ENCODE peak calls at places on chromosomes 13 and 19, in eight cellular contexts. M is neuronal stem cell; A is astrocyte of the spinal cord; C is heart right ventricle; D is naive thymus-derived CD4-positive, alpha-beta T cell; E is BE2C; R is aorta; O is AG09309. G is an unnamed sample.

GRCh38 chr19:12670159-12670928 is 3.7 kb downstream of the WDR83 start:
- DNase-seq in R (no peak), C (no peak), D (no peak), E (no peak), O (no peak), M (no peak), A (no peak), G (no peak)

GRCh38 chr13:68347220-68347619 is 1117.1 kb upstream of the PCDH9 start:
- DNase-seq in A (no peak), C (no peak), R (no peak), O (no peak), E (no peak), D (no peak), M (no peak), G (no peak)

GRCh38 chr19:5953680-5954213 is 24.2 kb downstream of the RANBP3 start:
- DNase-seq in O (peak; percentile 25), D (peak; percentile 32), A (peak; percentile 43), E (no peak), R (no peak), C (no peak), M (no peak), G (no peak)

GRCh38 chr19:10389863-10390262 is 9.5 kb upstream of the TYK2 start:
- DNase-seq in D (no peak), A (no peak), C (no peak), R (no peak), E (peak; percentile 53), M (no peak), O (no peak), G (peak; percentile 44)

GRCh38 chr19:33386361-33386858 is 12.9 kb downstream of the CEBPG start:
- DNase-seq in O (no peak), E (no peak), D (no peak), M (no peak), A (no peak), R (peak; percentile 57), C (no peak), G (no peak)

GRCh38 chr13:113029487-113030258 is 60.7 kb downstream of the MCF2L start:
- DNase-seq in M (peak; percentile 59), A (no peak), E (peak; percentile 78), R (no peak), C (peak; percentile 54), O (no peak), D (peak; percentile 4), G (peak; percentile 8)

GRCh38 chr13:30779608-30780007 is 44.3 kb downstream of the ALOX5AP start:
- DNase-seq in A (no peak), C (no peak), M (no peak), D (no peak), R (no peak), O (no peak), E (no peak), G (no peak)

GRCh38 chr13:33445476-33445875 is 159.9 kb upstream of the STARD13 start:
- DNase-seq in A (no peak), M (no peak), D (no peak), O (no peak), E (no peak), R (no peak), C (no peak), G (no peak)

GRCh38 chr19:8629184-8629583 is 1.2 kb upstream of the NFILZ start:
- DNase-seq in O (no peak), E (no peak), A (no peak), R (no peak), D (no peak), C (no peak), M (no peak), G (no peak)

GRCh38 chr19:20565321-20566018 is at the start of gene ZNF737:
- DNase-seq in M (peak; percentile 94), E (peak; percentile 97), O (peak; percentile 83), R (peak; percentile 97), C (peak; percentile 98), A (peak; percentile 96), D (peak; percentile 87), G (peak; percentile 95)

GRCh38 chr19:18651300-18651699 is 14.5 kb downstream of the KLHL26 start:
- DNase-seq in M (no peak), A (no peak), C (no peak), D (no peak), R (no peak), O (no peak), E (no peak), G (no peak)

GRCh38 chr19:12521996-12522395 is 29.3 kb downstream of the ZNF564 start:
- DNase-seq in O (no peak), C (no peak), D (no peak), M (no peak), E (peak; percentile 34), A (no peak), R (no peak), G (peak; percentile 26)

GRCh38 chr13:27979001-27979643 is 9.4 kb downstream of the URAD start:
- DNase-seq in O (no peak), R (no peak), M (no peak), C (no peak), E (no peak), A (no peak), D (no peak), G (no peak)

GRCh38 chr13:19737844-19738557 is 44.7 kb downstream of the PSPC1 start:
- DNase-seq in C (no peak), O (no peak), E (no peak), A (no peak), D (no peak), R (no peak), M (no peak), G (no peak)

GRCh38 chr19:5590865-5591154 is 23.1 kb upstream of the TINCR start:
- DNase-seq in M (no peak), O (no peak), E (no peak), R (no peak), C (no peak), D (no peak), A (no peak), G (no peak)

GRCh38 chr13:68056816-68057710 is 826.9 kb upstream of the PCDH9 start:
- DNase-seq in A (peak; percentile 88), M (no peak), O (no peak), R (no peak), C (no peak), E (no peak), D (no peak), G (no peak)

GRCh38 chr19:1913781-1914577 is 8.8 kb downstream of the ADAT3 start:
- DNase-seq in D (no peak), C (no peak), M (no peak), A (no peak), R (no peak), E (no peak), O (no peak), G (no peak)

DNA sequence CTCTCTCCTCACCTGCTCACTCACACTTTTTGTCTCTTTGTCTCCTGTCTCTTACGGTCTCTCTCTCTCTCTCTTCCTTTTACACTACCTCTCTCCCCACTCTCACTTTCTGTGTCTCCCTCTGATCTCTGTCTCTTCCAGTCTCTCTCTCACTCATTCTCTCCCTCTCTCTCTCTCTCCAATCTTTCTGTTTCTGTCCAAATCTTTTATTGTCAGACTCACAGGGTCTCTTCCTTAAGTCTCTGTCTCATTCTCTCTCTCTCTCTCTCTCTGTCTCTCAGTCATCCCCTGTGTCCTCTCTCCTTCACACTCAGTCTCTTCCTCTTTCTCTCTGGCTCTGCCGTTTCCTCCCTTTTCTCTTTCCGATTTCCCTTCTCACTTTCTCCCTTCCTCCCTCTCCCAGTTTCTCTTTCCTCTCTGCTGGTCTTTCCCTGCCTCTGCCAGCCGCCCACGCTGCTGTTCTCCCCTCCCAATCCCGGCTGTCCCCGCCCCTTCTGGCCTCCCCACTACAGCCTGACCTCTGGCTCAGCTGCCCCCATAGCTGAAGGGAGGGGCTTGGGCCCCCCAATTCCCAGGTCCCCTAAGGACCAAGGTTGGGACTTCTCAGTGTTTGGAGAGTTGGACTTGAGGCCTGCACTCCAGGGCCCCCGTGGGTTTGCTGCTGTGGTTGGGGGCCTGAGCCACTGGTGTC is at the start of gene PLEKHA4:
- DNase-seq in A (peak; percentile 38), D (no peak), C (peak; percentile 81), M (no peak), O (no peak), E (peak; percentile 53), R (peak; percentile 95), G (no peak)
- H3K4me3 ChIP-seq in A (peak within 1 kb of the TSS; percentile 37), D (no peak within 1 kb of the TSS), C (peak within 1 kb of the TSS; percentile 47), M (no peak within 1 kb of the TSS), O (peak within 1 kb of the TSS; percentile 52), E (peak within 1 kb of the TSS; percentile 44), R (no peak within 1 kb of the TSS), G (peak within 1 kb of the TSS; percentile 31)

GRCh38 chr19:30691767-30692516 is 319.8 kb downstream of the ZNF536 start:
- DNase-seq in R (no peak), D (no peak), C (no peak), A (no peak), O (no peak), M (no peak), E (no peak), G (no peak)
- H3K4me3 ChIP-seq in R (no peak overlapping the region), D (no peak overlapping the region), C (peak overlapping the region; percentile 27), A (no peak overlapping the region), O (no peak overlapping the region), M (no peak overlapping the region), E (peak overlapping the region; percentile 48), G (no peak overlapping the region)

GRCh38 chr19:55820037-55820436 is 11.8 kb downstream of the NLRP11 start:
- DNase-seq in E (no peak), R (no peak), A (no peak), C (no peak), D (no peak), M (no peak), O (no peak), G (peak; percentile 19)
- H3K4me3 ChIP-seq in E (no peak overlapping the region), R (no peak overlapping the region), A (no peak overlapping the region), C (no peak overlapping the region), D (no peak overlapping the region), M (no peak overlapping the region), O (no peak overlapping the region), G (no peak overlapping the region)

DNA sequence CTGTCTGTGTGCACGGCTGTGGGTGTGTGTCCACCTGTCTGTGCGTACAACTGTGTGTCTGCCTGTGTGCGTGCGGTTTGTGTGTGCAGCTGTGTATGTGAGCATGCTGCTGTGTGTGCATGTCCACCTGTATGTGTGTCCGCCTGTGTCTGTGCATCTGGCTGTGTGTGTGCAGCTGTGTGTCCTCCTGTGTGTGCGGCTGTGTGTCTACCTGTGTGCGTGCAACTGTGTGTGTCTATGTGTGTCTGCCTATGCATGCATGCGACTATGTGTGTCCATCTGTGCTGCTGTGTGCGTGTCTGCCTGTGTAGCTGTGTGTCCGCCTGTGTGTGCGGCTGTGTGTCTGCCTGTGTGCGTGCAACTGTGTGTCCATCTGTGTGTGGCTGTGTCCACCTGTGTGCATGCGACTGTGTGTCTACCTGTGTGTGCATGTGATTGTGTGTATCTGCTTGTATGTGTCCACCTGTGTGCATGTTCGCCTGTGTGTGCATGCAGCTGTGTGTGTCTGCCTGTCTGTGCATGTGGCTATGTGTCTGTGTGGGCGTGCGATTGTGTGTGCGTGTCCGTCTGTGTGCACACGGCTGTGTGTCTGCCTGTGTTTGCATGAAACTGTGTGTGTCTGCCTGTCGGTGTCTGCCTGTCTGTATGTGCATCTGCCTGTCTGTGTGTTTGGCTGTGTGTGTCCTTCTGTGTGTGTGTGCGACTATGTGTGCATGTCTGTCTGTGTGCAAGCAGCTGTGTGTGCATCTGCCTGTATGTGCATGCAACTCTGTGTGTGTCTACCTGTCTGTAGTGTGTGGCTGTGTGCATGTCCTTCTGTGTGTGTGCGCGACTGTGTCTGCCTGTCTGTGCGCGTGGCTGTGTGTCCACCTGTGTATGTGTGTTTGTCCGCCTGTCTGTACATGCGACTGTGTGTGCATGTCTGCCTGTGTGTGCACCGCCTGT is 57.1 kb upstream of the C13orf46 start:
- DNase-seq in O (no peak), C (peak; percentile 7), E (no peak), D (no peak), M (no peak), R (peak; percentile 71), A (no peak), G (no peak)
- H3K4me3 ChIP-seq in O (no peak overlapping the region), C (no peak overlapping the region), E (no peak overlapping the region), D (no peak overlapping the region), M (peak overlapping the region; percentile 55), R (no peak overlapping the region), A (no peak overlapping the region), G (no peak overlapping the region)

G was measured in GM12865.